ENCODE peak calls at places on chromosomes 6 and 20, in eight cellular contexts. J, I, R, G, S, E, U and Z are unnamed samples.

GRCh38 chr20:48841861-48842529 is 14.2 kb upstream of the PREX1 start:
- DNase-seq in J (no peak), I (peak), R (no peak), G (no peak), S (no peak), E (peak), U (no peak), Z (no peak)

GRCh38 chr6:14765106-14765505 is 480.8 kb upstream of the JARID2 start:
- DNase-seq in J (no peak), I (peak), R (no peak), G (no peak), S (no peak), E (peak), U (no peak), Z (no peak)

GRCh38 chr6:132713355-132714134 is at the start of gene VNN1:
- DNase-seq in J (no peak), I (no peak), R (no peak), G (no peak), S (no peak), E (no peak), U (no peak), Z (peak)

GRCh38 chr6:116836943-116837342 is 8.1 kb upstream of the GPRC6A start:
- DNase-seq in J (no peak), I (no peak), R (no peak), G (no peak), S (no peak), E (no peak), U (no peak), Z (no peak)

GRCh38 chr20:21326700-21327099 is 23.6 kb downstream of the XRN2 start:
- DNase-seq in J (no peak), I (no peak), R (no peak), G (no peak), S (no peak), E (no peak), U (no peak), Z (no peak)

GRCh38 chr6:136788069-136788902 is 4.0 kb downstream of the MAP3K5 start:
- DNase-seq in J (no peak), I (no peak), R (no peak), G (no peak), S (no peak), E (peak), U (no peak), Z (no peak)

GRCh38 chr20:53216856-53217576 is 244.9 kb downstream of the TSHZ2 start:
- DNase-seq in J (peak), I (no peak), R (peak), G (no peak), S (peak), E (peak), U (peak), Z (peak)

GRCh38 chr6:16244869-16245451 is 6.6 kb downstream of the GMPR start:
- DNase-seq in J (no peak), I (no peak), R (no peak), G (peak), S (no peak), E (peak), U (no peak), Z (no peak)

GRCh38 chr6:70292144-70292543 is 10.7 kb downstream of the COL9A1 start:
- DNase-seq in J (no peak), I (no peak), R (no peak), G (no peak), S (no peak), E (no peak), U (no peak), Z (no peak)

GRCh38 chr6:163906006-163906710 is 491.6 kb downstream of the QKI start:
- DNase-seq in J (no peak), I (no peak), R (no peak), G (no peak), S (no peak), E (no peak), U (no peak), Z (no peak)

GRCh38 chr20:61170521-61170920 is 81.5 kb upstream of the CDH4 start:
- DNase-seq in J (no peak), I (no peak), R (no peak), G (no peak), S (no peak), E (no peak), U (no peak), Z (no peak)

GRCh38 chr6:111204305-111204704 is 117.0 kb downstream of the SLC16A10 start:
- DNase-seq in J (no peak), I (no peak), R (no peak), G (no peak), S (no peak), E (no peak), U (no peak), Z (no peak)

GRCh38 chr20:646868-647233 is 6.1 kb downstream of the SRXN1 start:
- DNase-seq in J (no peak), I (no peak), R (no peak), G (no peak), S (no peak), E (no peak), U (no peak), Z (no peak)

GRCh38 chr6:162706236-162706635 is 21.3 kb downstream of the PRKN start:
- DNase-seq in J (no peak), I (no peak), R (no peak), G (peak), S (peak), E (peak), U (no peak), Z (peak)